ENCODE peak calls at places on chromosomes 16 and 17, in five cellular contexts. Y, H, L, R and V are unnamed samples.

GRCh38 chr16:28308794-28309535 is 16.6 kb downstream of the SBK1 start:
- DNase-seq in H (no peak), L (no peak), R (no peak), Y (no peak), V (no peak)

GRCh38 chr17:6948562-6948961 is 47.3 kb upstream of the ALOX12 start:
- DNase-seq in L (peak), Y (no peak), H (no peak), R (no peak), V (no peak)

GRCh38 chr17:78563189-78564145 is 13.7 kb downstream of the DNAH17 start:
- DNase-seq in H (no peak), L (no peak), R (no peak), Y (no peak), V (no peak)

GRCh38 chr16:26051078-26051477 is 359.3 kb downstream of the HS3ST4 start:
- DNase-seq in H (no peak), Y (no peak), L (no peak), R (no peak), V (no peak)

GRCh38 chr16:86735727-86736126 is 157.4 kb downstream of the FOXL1 start:
- DNase-seq in Y (no peak), L (no peak), H (no peak), R (no peak), V (no peak)

GRCh38 chr17:40541060-40541872 is 24.0 kb downstream of the CCR7 start:
- DNase-seq in H (peak), R (peak), Y (peak), L (no peak), V (no peak)

GRCh38 chr17:75428775-75429469 is 23.4 kb upstream of the GRB2 start:
- DNase-seq in R (no peak), Y (no peak), H (no peak), L (no peak), V (no peak)

GRCh38 chr17:681738-682137 is 32.9 kb downstream of the VPS53 start:
- DNase-seq in Y (no peak), H (no peak), R (no peak), L (no peak), V (no peak)

GRCh38 chr17:869567-870530 is 87.7 kb downstream of the MRM3 start:
- DNase-seq in H (no peak), Y (no peak), L (no peak), R (no peak), V (no peak)

GRCh38 chr16:75494696-75495601 is at the start of gene CHST6:
- DNase-seq in R (no peak), Y (no peak), H (no peak), L (no peak), V (peak)

GRCh38 chr16:8716592-8716991 is 42.2 kb downstream of the ABAT start:
- DNase-seq in L (no peak), R (no peak), Y (no peak), H (no peak), V (no peak)

GRCh38 chr17:51228177-51228576 is 31.7 kb downstream of the MBTD1 start:
- DNase-seq in Y (no peak), R (no peak), H (no peak), L (no peak), V (no peak)

GRCh38 chr17:38559880-38560230 is 45.9 kb downstream of the SRCIN1 start:
- DNase-seq in L (no peak), H (no peak), Y (no peak), R (no peak), V (no peak)

GRCh38 chr17:12463102-12463501 is 202.6 kb upstream of the MYOCD start:
- DNase-seq in R (no peak), H (no peak), L (no peak), Y (no peak), V (no peak)

GRCh38 chr16:58009856-58010416 is 8.7 kb downstream of the USB1 start:
- DNase-seq in Y (no peak), L (no peak), R (no peak), H (no peak), V (no peak)

GRCh38 chr16:81899601-81900000 is 111.7 kb downstream of the SDR42E1 start:
- DNase-seq in L (no peak), Y (no peak), H (no peak), R (no peak), V (no peak)

GRCh38 chr17:82655038-82655479 is 6.8 kb upstream of the WDR45B start:
- DNase-seq in L (no peak), H (no peak), Y (no peak), R (no peak), V (no peak)

GRCh38 chr17:76924345-76925332 is 56.4 kb downstream of the MGAT5B start:
- DNase-seq in H (no peak), L (no peak), R (no peak), Y (no peak), V (peak)

GRCh38 chr17:58528443-58528842 is 14.0 kb upstream of the MTMR4 start:
- DNase-seq in R (no peak), L (no peak), H (no peak), Y (no peak), V (no peak)

GRCh38 chr17:3724373-3725077 is 822 bp downstream of the HASPIN start:
- DNase-seq in H (no peak), R (no peak), Y (no peak), L (no peak), V (no peak)

GRCh38 chr17:69175812-69176517 is 34.3 kb upstream of the ABCA6 start:
- DNase-seq in L (no peak), R (no peak), Y (no peak), H (no peak), V (no peak)

GRCh38 chr16:81326971-81327370 is 12.2 kb downstream of the GAN start:
- DNase-seq in L (no peak), R (no peak), H (no peak), Y (no peak), V (no peak)

GRCh38 chr17:61423967-61424649 is 24.5 kb downstream of the TBX2 start:
- DNase-seq in L (no peak), Y (no peak), H (no peak), R (no peak), V (no peak)

GRCh38 chr17:75680431-75680830 is 13.3 kb downstream of the SAP30BP start:
- DNase-seq in Y (no peak), R (no peak), H (no peak), L (no peak), V (no peak)

GRCh38 chr17:8173871-8174322 is 2.3 kb downstream of the TMEM107 start:
- DNase-seq in H (no peak), Y (peak), R (no peak), L (no peak), V (no peak)

GRCh38 chr17:82603981-82604448 is 44.2 kb downstream of the WDR45B start:
- DNase-seq in R (no peak), H (no peak), L (no peak), Y (no peak), V (no peak)

GRCh38 chr16:58491-59439 is 5.1 kb downstream of the SNRNP25 start:
- DNase-seq in Y (no peak), L (no peak), R (no peak), H (no peak), V (no peak)

GRCh38 chr17:13538841-13539411 is 62.8 kb downstream of the HS3ST3A1 start:
- DNase-seq in L (no peak), H (no peak), R (no peak), Y (no peak), V (no peak)

GRCh38 chr17:55273579-55274370 is 9.0 kb downstream of the HLF start:
- DNase-seq in H (no peak), R (no peak), L (no peak), Y (no peak), V (no peak)

GRCh38 chr16:74605746-74606520 is 981 bp downstream of the GLG1 start:
- DNase-seq in L (no peak), Y (no peak), H (no peak), R (no peak), V (peak)

GRCh38 chr16:56382901-56383355 is 42.4 kb downstream of the AMFR start:
- DNase-seq in Y (no peak), L (no peak), H (no peak), R (no peak), V (no peak)

GRCh38 chr17:17613708-17614114 is 22.2 kb upstream of the PEMT start:
- DNase-seq in H (peak), Y (peak), R (no peak), L (peak), V (peak)

GRCh38 chr17:81666092-81666341 is 388 bp downstream of the OXLD1 start:
- DNase-seq in Y (peak), H (no peak), R (peak), L (peak), V (no peak)

GRCh38 chr16:84052071-84052622 is 9.6 kb upstream of the SLC38A8 start:
- DNase-seq in H (no peak), L (no peak), R (no peak), Y (no peak), V (no peak)

GRCh38 chr17:44830359-44831269 is 527 bp upstream of the GJC1 start:
- DNase-seq in H (no peak), L (no peak), Y (peak), R (no peak), V (no peak)

GRCh38 chr17:8611135-8611534 is 19.4 kb downstream of the MYH10 start:
- DNase-seq in H (no peak), L (no peak), Y (no peak), R (no peak), V (no peak)